ENCODE peak calls at places on chromosomes 12 and 14, in eight cellular contexts. G, S, P, N, V, J, H and M are unnamed samples.

GRCh38 chr14:51304956-51305355 is 64.9 kb downstream of the TMX1 start:
- DNase-seq in J (peak), V (no peak), G (peak), P (no peak), S (peak), H (no peak), N (peak), M (no peak)

GRCh38 chr14:93099187-93099586 is 16.5 kb downstream of the ITPK1 start:
- DNase-seq in N (no peak), G (no peak), P (no peak), S (no peak), H (no peak), V (no peak), J (no peak), M (no peak)

GRCh38 chr12:29309320-29309902 is 71.6 kb downstream of the ERGIC2 start:
- DNase-seq in P (no peak), V (no peak), N (no peak), J (peak), G (peak), H (no peak), S (peak), M (no peak)

GRCh38 chr12:132146772-132147422 is 2.6 kb downstream of the NOC4L start:
- DNase-seq in P (no peak), V (no peak), H (no peak), G (no peak), N (no peak), J (no peak), S (no peak), M (no peak)

GRCh38 chr12:104827587-104827986 is 130.5 kb downstream of the SLC41A2 start:
- DNase-seq in V (no peak), N (no peak), S (no peak), G (no peak), J (peak), H (no peak), P (no peak), M (no peak)

GRCh38 chr12:121530600-121531355 is 50.0 kb downstream of the KDM2B start:
- DNase-seq in H (no peak), V (no peak), N (peak), P (peak), G (peak), J (peak), S (peak), M (peak)

GRCh38 chr12:100069795-100070194 is 72.9 kb downstream of the BLTP3B start:
- DNase-seq in H (no peak), N (no peak), G (no peak), P (no peak), S (peak), J (no peak), V (no peak), M (no peak)

GRCh38 chr14:35653045-35653444 is 119.1 kb downstream of the INSM2 start:
- DNase-seq in J (no peak), N (no peak), G (no peak), S (no peak), P (no peak), V (no peak), H (no peak), M (no peak)

GRCh38 chr14:104532191-104532555 is 47.4 kb upstream of the C14orf180 start:
- DNase-seq in P (no peak), V (no peak), N (no peak), G (no peak), J (peak), S (no peak), H (no peak), M (no peak)

GRCh38 chr12:32089156-32089950 is 17.3 kb upstream of the BICD1 start:
- DNase-seq in J (peak), G (peak), S (no peak), P (no peak), N (no peak), H (peak), V (no peak), M (no peak)

GRCh38 chr12:96140110-96140509 is 54.1 kb upstream of the ELK3 start:
- DNase-seq in J (peak), G (peak), N (no peak), H (no peak), P (no peak), V (no peak), S (peak), M (no peak)

GRCh38 chr14:54787263-54787662 is 115.4 kb downstream of the GCH1 start:
- DNase-seq in N (no peak), H (no peak), J (no peak), P (no peak), S (no peak), G (no peak), V (no peak), M (no peak)

GRCh38 chr12:106954462-106955376 is 988 bp upstream of the TMEM263 start:
- DNase-seq in S (peak), J (peak), H (peak), G (peak), P (peak), V (no peak), N (peak), M (no peak)

GRCh38 chr12:31431721-31432120 is 105.8 kb upstream of the SINHCAF start:
- DNase-seq in J (peak), V (no peak), H (no peak), N (no peak), S (peak), P (no peak), G (peak), M (no peak)

GRCh38 chr12:110957159-110957558 is 36.8 kb upstream of the MYL2 start:
- DNase-seq in G (no peak), H (no peak), J (no peak), S (no peak), N (no peak), P (no peak), V (no peak), M (no peak)